ENCODE peak calls at places on chromosomes 2 and 18, in eight cellular contexts. M is Peyer's patch, B is prostate gland, X is ovary, Y is erythroblast, R is H54, Q is thyroid gland, U is transverse colon. C is an unnamed sample.

GRCh38 chr18:57416542-57416941 is 18.6 kb upstream of the ONECUT2 start:
- DNase-seq in M (no peak), B (no peak), X (no peak), Y (no peak), R (no peak), Q (no peak), U (no peak), C (no peak)

GRCh38 chr18:23235336-23235735 is 100.1 kb downstream of the CABLES1 start:
- DNase-seq in M (no peak), B (no peak), X (no peak), Y (no peak), R (no peak), Q (no peak), U (no peak), C (no peak)

GRCh38 chr18:36135264-36135663 is 5.6 kb downstream of the ELP2 start:
- DNase-seq in M (no peak), B (no peak), X (no peak), Y (no peak), R (no peak), Q (no peak), U (no peak), C (no peak)

GRCh38 chr18:66616523-66616983 is 12.7 kb upstream of the CDH19 start:
- DNase-seq in M (no peak), B (no peak), X (no peak), Y (peak; percentile 15), R (no peak), Q (no peak), U (no peak), C (no peak)

GRCh38 chr2:163658556-163658955 is 77.3 kb downstream of the FIGN start:
- DNase-seq in M (no peak), B (no peak), X (no peak), Y (no peak), R (no peak), Q (no peak), U (no peak), C (no peak)

GRCh38 chr2:234096164-234096563 is 45.7 kb downstream of the SPP2 start:
- DNase-seq in M (no peak), B (no peak), X (no peak), Y (no peak), R (no peak), Q (no peak), U (no peak), C (no peak)

GRCh38 chr2:67886423-67886822 is 176.4 kb downstream of the C1D start:
- DNase-seq in M (no peak), B (no peak), X (no peak), Y (no peak), R (no peak), Q (no peak), U (no peak), C (no peak)

GRCh38 chr2:219624565-219624964 is 2.9 kb upstream of the SLC4A3 start:
- DNase-seq in M (no peak), B (no peak), X (no peak), Y (no peak), R (no peak), Q (no peak), U (no peak), C (no peak)

GRCh38 chr2:226790006-226790405 is 9.6 kb downstream of the IRS1 start:
- DNase-seq in M (no peak), B (no peak), X (no peak), Y (no peak), R (no peak), Q (no peak), U (no peak), C (no peak)

GRCh38 chr2:217413193-217413592 is 553.3 kb upstream of the TNP1 start:
- DNase-seq in M (no peak), B (no peak), X (no peak), Y (no peak), R (no peak), Q (no peak), U (no peak), C (peak; percentile 89)

GRCh38 chr2:233011268-233012190 is 1.5 kb downstream of the NGEF start:
- DNase-seq in M (no peak), B (no peak), X (no peak), Y (no peak), R (no peak), Q (no peak), U (no peak), C (no peak)

GRCh38 chr2:43269706-43270105 is 43.3 kb upstream of the ZFP36L2 start:
- DNase-seq in M (no peak), B (peak; percentile 73), X (peak; percentile 67), Y (no peak), R (peak; percentile 39), Q (peak; percentile 94), U (peak; percentile 62), C (peak; percentile 79)

GRCh38 chr2:98634406-98635092 is 26.2 kb downstream of the UNC50 start:
- DNase-seq in M (no peak), B (no peak), X (no peak), Y (peak; percentile 46), R (no peak), Q (no peak), U (no peak), C (no peak)

GRCh38 chr2:160408575-160409291 is 84.9 kb downstream of the RBMS1 start:
- DNase-seq in M (no peak), B (no peak), X (no peak), Y (no peak), R (no peak), Q (peak; percentile 2), U (no peak), C (no peak)

DNA sequence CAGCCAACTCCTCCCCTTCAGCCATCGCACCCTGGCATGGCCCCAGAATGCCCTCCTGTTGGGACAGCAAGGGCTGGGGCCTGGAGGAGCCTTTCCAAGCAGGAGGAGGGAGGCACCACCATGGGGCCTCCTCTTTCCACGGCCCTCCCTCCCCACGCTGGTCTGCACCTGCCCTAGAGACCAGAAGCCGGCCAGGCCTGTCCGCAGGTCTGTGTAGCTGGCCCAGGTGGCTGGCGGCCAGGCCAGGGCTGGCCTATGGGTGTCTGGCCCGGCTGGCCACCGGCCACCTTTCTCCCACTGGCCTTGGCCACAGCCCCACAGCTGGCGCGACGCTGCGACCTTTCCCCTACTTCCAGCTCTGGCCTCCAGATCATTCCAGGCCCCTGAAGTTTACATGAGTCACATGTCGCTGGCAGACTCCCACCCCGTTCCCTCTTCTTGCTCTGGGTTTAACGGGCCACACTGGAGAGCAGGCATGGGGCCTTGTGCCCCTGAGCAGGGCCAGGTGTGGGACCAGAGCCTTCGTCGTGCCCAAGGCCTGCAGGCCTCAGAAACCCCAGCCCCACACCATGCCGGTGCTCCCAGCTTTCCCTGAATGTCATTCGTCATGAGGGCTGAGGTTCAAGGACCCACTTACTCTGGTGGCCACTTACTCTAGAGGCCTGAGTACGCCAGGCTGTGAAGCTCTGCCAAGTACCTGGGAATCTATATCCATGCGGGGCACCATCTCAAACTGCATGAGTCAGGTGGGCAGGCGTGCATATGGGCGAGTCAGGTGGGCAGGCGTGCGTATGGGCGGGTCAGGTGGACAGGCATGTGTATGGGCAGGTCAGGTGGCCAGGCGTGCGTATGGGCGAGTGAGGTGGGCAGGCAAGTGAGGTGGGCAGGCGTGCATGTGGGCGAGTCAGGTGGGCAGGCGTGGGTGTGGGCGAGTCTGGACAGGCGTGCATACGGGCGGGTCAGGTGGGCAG is 33.3 kb upstream of the KLF11 start:
- DNase-seq in M (peak; percentile 57), B (no peak), X (peak; percentile 87), Y (no peak), R (no peak), Q (peak; percentile 78), U (peak; percentile 59), C (peak; percentile 79)
- TF ChIP-seq POLR2A in M (no peak), B (no peak), X (no peak), Y (no peak), R (no peak), Q (no peak), U (no peak), C (no peak)

GRCh38 chr2:75646583-75647425 is at the start of gene MRPL19:
- DNase-seq in M (peak; percentile 80), B (peak; percentile 92), X (peak; percentile 81), Y (peak; percentile 91), R (peak; percentile 79), Q (peak; percentile 87), U (peak; percentile 90), C (peak; percentile 88)
- TF ChIP-seq POLR2A in M (peak; percentile 40), B (peak; percentile 17), X (peak; percentile 29), Y (peak; percentile 56), R (peak; percentile 59), Q (no peak), U (peak; percentile 45), C (no peak)

DNA sequence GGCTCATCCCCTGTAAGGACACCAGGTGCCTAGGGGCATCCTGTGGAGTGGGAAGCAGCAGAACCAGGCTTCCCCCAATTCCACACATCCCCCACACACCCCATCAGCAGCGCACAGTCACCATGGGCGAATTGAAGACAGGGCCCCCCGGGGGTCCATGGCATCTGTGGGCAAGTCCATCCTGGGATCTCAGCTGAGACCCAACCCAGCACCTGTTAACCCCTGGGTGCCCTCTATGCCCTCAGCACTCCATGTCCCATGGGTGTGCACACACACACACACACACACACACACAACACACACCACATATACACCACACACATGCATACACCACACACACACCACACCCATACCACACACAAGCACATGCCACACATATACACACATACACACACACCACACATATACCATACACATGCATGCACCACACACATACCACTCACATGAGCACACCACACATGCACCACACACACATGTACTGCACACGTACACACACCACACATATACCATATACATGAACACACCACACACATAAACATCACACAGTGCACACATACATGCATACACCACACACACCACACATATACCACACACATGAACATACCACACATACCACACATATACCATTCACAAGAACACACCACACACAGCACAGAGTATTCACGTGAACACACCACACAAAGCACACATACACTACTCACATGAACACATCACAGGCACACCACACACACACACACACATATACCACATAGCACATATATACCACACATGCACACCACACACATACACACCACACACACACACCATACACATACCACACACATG is 220.1 kb upstream of the RAB6C start:
- DNase-seq in M (no peak), B (no peak), X (no peak), Y (no peak), R (no peak), Q (no peak), U (no peak), C (no peak)
- TF ChIP-seq POLR2A in M (no peak), B (no peak), X (no peak), Y (no peak), R (no peak), Q (no peak), U (no peak), C (no peak)

GRCh38 chr2:202290316-202290715 is 24.8 kb downstream of the NOP58 start:
- DNase-seq in M (no peak), B (no peak), X (no peak), Y (no peak), R (no peak), Q (no peak), U (no peak), C (no peak)

GRCh38 chr2:202289394-202290204 is 24.0 kb downstream of the NOP58 start:
- DNase-seq in M (no peak), B (no peak), X (no peak), Y (no peak), R (no peak), Q (no peak), U (no peak), C (no peak)

GRCh38 chr2:202290970-202291369 is 25.4 kb downstream of the NOP58 start:
- DNase-seq in M (no peak), B (no peak), X (no peak), Y (no peak), R (no peak), Q (no peak), U (no peak), C (no peak)

DNA sequence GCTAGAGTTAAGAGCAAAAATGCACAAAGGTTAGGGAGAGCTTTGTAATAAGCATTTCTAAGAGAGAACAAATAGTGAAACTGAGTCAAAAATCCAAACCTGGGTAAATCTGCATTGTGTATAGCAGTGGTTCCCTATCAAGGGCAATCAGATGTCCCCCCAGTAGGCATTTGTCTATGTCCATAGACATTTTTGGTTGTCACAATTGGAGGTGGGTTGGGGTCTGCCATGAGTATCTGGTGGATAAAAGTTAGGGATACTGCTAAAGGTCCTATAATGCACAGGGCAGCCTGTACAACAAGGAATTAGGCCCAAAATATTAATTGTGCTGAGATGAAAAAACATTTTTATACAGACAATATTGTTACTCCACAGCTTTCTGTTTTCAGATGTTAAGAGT is 21.0 kb downstream of the NOP58 start:
- DNase-seq in M (no peak), B (no peak), X (no peak), Y (no peak), R (no peak), Q (no peak), U (no peak), C (no peak)
- TF ChIP-seq POLR2A in M (no peak), B (no peak), X (no peak), Y (no peak), R (no peak), Q (no peak), U (no peak), C (no peak)